ENCODE peak calls at places on chromosome 4, in eight cellular contexts. O is pancreas; R is CD4-positive, CD25-positive, alpha-beta regulatory T cell; C is fibroblast of lung; M is PC-3; Y is A549; P is endothelial cell of umbilical vein; A is HAP-1. T is an unnamed sample. For H3K4me1, the result is how much of the 10 kb centered on the place peaks cover.

GRCh38 chr4:107997794-107998193 is 8.1 kb downstream of the HADH start:
- DNase-seq in O (no peak), R (no peak), C (no peak), M (no peak), Y (no peak), P (no peak), A (no peak), T (no peak)

GRCh38 chr4:6466756-6467381 is 5.5 kb downstream of the PPP2R2C start:
- DNase-seq in O (no peak), R (no peak), C (no peak), M (no peak), Y (no peak), P (no peak), A (no peak), T (no peak)

GRCh38 chr4:99998062-99998880 is 48.2 kb upstream of the H2AZ1 start:
- DNase-seq in O (no peak), R (peak), C (peak), M (peak), Y (peak), P (peak), A (peak), T (no peak)

GRCh38 chr4:54400188-54400587 is 171.1 kb downstream of the PDGFRA start:
- DNase-seq in O (no peak), R (no peak), C (peak), M (no peak), Y (no peak), P (no peak), A (no peak), T (no peak)

GRCh38 chr4:26048378-26048882 is 134.4 kb downstream of the SMIM20 start:
- DNase-seq in O (no peak), R (no peak), C (peak), M (peak), Y (no peak), P (peak), A (no peak), T (peak)

GRCh38 chr4:99875073-99875472 is 19.2 kb downstream of the LAMTOR3 start:
- DNase-seq in O (no peak), R (no peak), C (no peak), M (peak), Y (no peak), P (no peak), A (no peak), T (no peak)

GRCh38 chr4:104351696-104352095 is 143.0 kb downstream of the CXXC4 start:
- DNase-seq in O (no peak), R (no peak), C (no peak), M (no peak), Y (no peak), P (no peak), A (no peak), T (no peak)

GRCh38 chr4:30714408-30715031 is 5.6 kb upstream of the PCDH7 start:
- DNase-seq in O (no peak), R (no peak), C (peak), M (peak), Y (peak), P (peak), A (peak), T (no peak)

GRCh38 chr4:52848255-52848654 is 13.9 kb upstream of the RASL11B start:
- DNase-seq in O (no peak), R (no peak), C (no peak), M (no peak), Y (no peak), P (no peak), A (no peak), T (no peak)

GRCh38 chr4:80486603-80487002 is 151.1 kb downstream of the CFAP299 start:
- DNase-seq in O (no peak), R (no peak), C (no peak), M (no peak), Y (no peak), P (no peak), A (no peak), T (no peak)

GRCh38 chr4:142922720-142923119 is 76.6 kb upstream of the INPP4B start:
- DNase-seq in O (no peak), R (no peak), C (no peak), M (no peak), Y (no peak), P (no peak), A (no peak), T (no peak)

GRCh38 chr4:1449833-1450741 is 43.8 kb upstream of the NKX1-1 start:
- DNase-seq in O (peak), R (no peak), C (no peak), M (no peak), Y (no peak), P (no peak), A (no peak), T (no peak)

GRCh38 chr4:142528433-142528832 is 317.7 kb downstream of the INPP4B start:
- DNase-seq in O (no peak), R (no peak), C (no peak), M (no peak), Y (no peak), P (no peak), A (no peak), T (no peak)

GRCh38 chr4:74044676-74045075 is 6.2 kb upstream of the CXCL3 start:
- DNase-seq in O (no peak), R (no peak), C (no peak), M (peak), Y (no peak), P (peak), A (no peak), T (no peak)

GRCh38 chr4:680931-681645 is 6.7 kb downstream of the MYL5 start:
- DNase-seq in O (peak), R (peak), C (peak), M (peak), Y (no peak), P (no peak), A (no peak), T (peak)

GRCh38 chr4:137125011-137125410 is 407.3 kb downstream of the PCDH18 start:
- DNase-seq in O (no peak), R (no peak), C (peak), M (peak), Y (no peak), P (no peak), A (no peak), T (no peak)

GRCh38 chr4:83010111-83010521 is 507 bp downstream of the LIN54 start:
- DNase-seq in O (no peak), R (peak), C (peak), M (peak), Y (no peak), P (peak), A (peak), T (no peak)

GRCh38 chr4:95549246-95550138 is 719 bp upstream of the UNC5C start:
- DNase-seq in O (peak), R (peak), C (peak), M (no peak), Y (no peak), P (peak), A (no peak), T (no peak)

GRCh38 chr4:76504613-76505465 is 69.8 kb downstream of the SHROOM3 start:
- DNase-seq in O (no peak), R (peak), C (peak), M (peak), Y (peak), P (peak), A (peak), T (no peak)

DNA sequence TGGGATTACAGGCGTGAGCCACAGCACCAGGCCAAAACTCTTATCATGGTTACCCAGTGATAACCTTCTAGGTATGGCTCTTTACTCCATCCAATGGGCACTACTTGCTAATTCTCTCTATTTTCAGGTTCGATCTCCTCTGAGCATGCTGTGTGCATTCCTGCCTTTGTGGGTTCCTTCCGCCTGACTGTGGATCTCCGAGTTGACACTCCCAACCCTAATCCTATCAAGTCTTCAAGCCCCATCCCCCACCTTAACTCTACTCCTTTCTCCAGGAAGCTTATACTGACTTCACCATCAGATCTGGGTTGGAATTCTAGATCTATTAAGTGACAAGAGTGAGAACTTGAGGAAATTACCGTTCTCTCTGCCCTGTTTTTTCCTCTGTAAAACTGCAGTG is 64.6 kb downstream of the ZAR1 start:
- DNase-seq in O (no peak), R (no peak), C (no peak), M (no peak), Y (no peak), P (no peak), A (no peak), T (no peak)
- H3K4me3 ChIP-seq in O (no peak), R (no peak), C (no peak), M (no peak), Y (no peak), P (no peak), A (no peak), T (no peak)

GRCh38 chr4:15758294-15758693 is 19.8 kb upstream of the CD38 start:
- DNase-seq in O (no peak), R (no peak), C (no peak), M (no peak), Y (no peak), P (no peak), A (no peak), T (no peak)
- H3K4me1 ChIP-seq in O (under half), R (under half), C (under half), M (under half), Y (under half), P (under half), A (under half), T (under half)

GRCh38 chr4:111985386-111985890 is 159.8 kb upstream of the FAM241A start:
- DNase-seq in O (no peak), R (no peak), C (no peak), M (no peak), Y (no peak), P (no peak), A (no peak), T (no peak)
- H3K4me3 ChIP-seq in O (no peak), R (no peak), C (no peak), M (no peak), Y (no peak), P (no peak), A (no peak), T (no peak)

GRCh38 chr4:38621004-38621684 is 42.9 kb upstream of the KLF3 start:
- DNase-seq in O (no peak), R (no peak), C (peak), M (peak), Y (peak), P (no peak), A (no peak), T (no peak)
- H3K4me1 ChIP-seq in O (under half), R (under half), C (under half), M (under half), Y (under half), P (under half), A (under half), T (under half)

GRCh38 chr4:186104114-186104894 is at the start of gene FAM149A:
- DNase-seq in O (peak), R (peak), C (peak), M (no peak), Y (peak), P (no peak), A (no peak), T (peak)
- H3K4me3 ChIP-seq in O (peak), R (no peak), C (peak), M (no peak), Y (peak), P (no peak), A (peak), T (peak)

GRCh38 chr4:118923891-118924290 is 35.2 kb downstream of the SYNPO2 start:
- DNase-seq in O (no peak), R (no peak), C (no peak), M (no peak), Y (no peak), P (no peak), A (peak), T (no peak)
- H3K4me1 ChIP-seq in O (under half), R (under half), C (under half), M (under half), Y (under half), P (under half), A (under half), T (under half)

GRCh38 chr4:15339732-15340131 is 88.1 kb upstream of the C1QTNF7 start:
- DNase-seq in O (no peak), R (no peak), C (peak), M (no peak), Y (no peak), P (no peak), A (no peak), T (no peak)
- H3K4me3 ChIP-seq in O (no peak), R (no peak), C (peak), M (no peak), Y (no peak), P (no peak), A (no peak), T (no peak)

T was measured in left lung.